ENCODE peak calls at places on chromosomes 4 and X, in ten cellular contexts. O is activated naive CD4-positive, alpha-beta T cell treated with anti-CD3 and anti-CD28 coated beads, Interleukin-2, amount 10 ng/mL, durations not matched to agents 7 days and 5 days; E is stimulated activated CD4-positive, alpha-beta T cell treated with anti-CD3 and anti-CD28 coated beads, Interleukin-4, amount 100 ng/mL, for 48 hours; S is activated CD8-positive, alpha-beta memory T cell treated with anti-CD3 and anti-CD28 coated beads for 1 hour; W is pons; K is EH; F is GM13977; U is BJ; N is non-pigmented ciliary epithelial cell; B is EL. C is an unnamed sample.

GRCh38 chrX:113594504-113594903 is 753.9 kb upstream of the AMOT start:
- DNase-seq in B (peak; percentile 8), W (no peak), O (no peak), K (peak; percentile 3), U (no peak), E (no peak), F (no peak), N (no peak), S (no peak), C (no peak)

GRCh38 chrX:14030248-14030592 is 528 bp upstream of the GEMIN8 start:
- DNase-seq in E (no peak), N (no peak), S (no peak), F (no peak), O (no peak), K (peak; percentile 61), W (peak; percentile 17), B (peak; percentile 34), U (no peak), C (no peak)

GRCh38 chr4:125116431-125116830 is 198.3 kb upstream of the FAT4 start:
- DNase-seq in N (no peak), K (no peak), E (no peak), U (no peak), S (no peak), F (no peak), B (no peak), W (no peak), O (no peak), C (no peak)

GRCh38 chr4:15550491-15550890 is 80.8 kb downstream of the CC2D2A start:
- DNase-seq in U (no peak), B (no peak), K (no peak), S (no peak), F (no peak), O (no peak), N (no peak), W (no peak), E (no peak), C (no peak)

GRCh38 chr4:188869581-188869980 is 730.3 kb downstream of the TRIML1 start:
- DNase-seq in W (no peak), U (no peak), F (no peak), E (no peak), S (no peak), B (no peak), N (no peak), K (no peak), O (no peak), C (no peak)

GRCh38 chr4:166252487-166253402 is 379.7 kb downstream of the TLL1 start:
- DNase-seq in F (no peak), W (no peak), U (no peak), S (no peak), N (no peak), B (peak; percentile 16), E (no peak), K (peak; percentile 35), O (no peak), C (no peak)

GRCh38 chrX:131728295-131729145 is 184.6 kb downstream of the OR13H1 start:
- DNase-seq in K (no peak), B (no peak), E (no peak), F (peak; percentile 31), S (peak; percentile 52), O (no peak), W (no peak), U (no peak), N (no peak), C (no peak)

GRCh38 chrX:14676431-14676830 is 147.1 kb downstream of the GLRA2 start:
- DNase-seq in E (no peak), B (peak; percentile 14), O (no peak), K (peak; percentile 51), U (no peak), S (no peak), N (no peak), W (no peak), F (no peak), C (no peak)

GRCh38 chrX:46796574-46797191 is 37.8 kb upstream of the SLC9A7 start:
- DNase-seq in N (no peak), F (peak; percentile 58), E (peak; percentile 68), W (peak; percentile 57), B (peak; percentile 61), S (peak; percentile 21), U (no peak), O (peak; percentile 80), K (peak; percentile 71), C (peak; percentile 22)

GRCh38 chr4:100954048-100954447 is 393.3 kb downstream of the PPP3CA start:
- DNase-seq in U (no peak), K (no peak), S (no peak), O (no peak), B (no peak), N (no peak), F (no peak), W (no peak), E (no peak), C (no peak)

GRCh38 chr4:76105652-76106051 is 31.1 kb downstream of the ART3 start:
- DNase-seq in S (no peak), E (no peak), N (no peak), O (no peak), W (peak; percentile 59), K (no peak), U (no peak), F (no peak), B (no peak), C (no peak)

GRCh38 chr4:68373513-68373912 is 23.6 kb upstream of the YTHDC1 start:
- DNase-seq in S (no peak), O (peak; percentile 75), U (no peak), F (peak; percentile 47), N (peak; percentile 38), B (peak; percentile 62), E (peak; percentile 30), K (peak; percentile 77), W (peak; percentile 84), C (peak; percentile 37)

GRCh38 chrX:133415276-133416105 is at the start of gene GPC4:
- DNase-seq in O (no peak), K (peak; percentile 0), E (no peak), U (no peak), W (no peak), F (peak; percentile 36), S (no peak), N (no peak), B (no peak), C (no peak)

GRCh38 chr4:148051403-148051802 is 319.5 kb downstream of the ARHGAP10 start:
- DNase-seq in B (no peak), U (no peak), S (no peak), E (no peak), F (no peak), O (no peak), W (no peak), N (no peak), K (no peak), C (no peak)

GRCh38 chr4:159447296-159447695 is 344.4 kb downstream of the RAPGEF2 start:
- DNase-seq in K (no peak), B (no peak), W (no peak), N (no peak), S (no peak), F (no peak), E (no peak), U (no peak), O (no peak), C (no peak)

GRCh38 chrX:38768079-38768478 is 33.2 kb upstream of the MID1IP1 start:
- DNase-seq in W (peak; percentile 8), F (peak; percentile 11), N (no peak), U (no peak), E (no peak), B (peak; percentile 13), S (no peak), K (peak; percentile 43), O (no peak), C (no peak)

GRCh38 chr4:74855879-74856278 is 61.6 kb upstream of the BTC start:
- DNase-seq in S (no peak), O (no peak), F (no peak), B (no peak), E (no peak), K (no peak), U (no peak), W (no peak), N (no peak), C (no peak)

GRCh38 chrX:24169211-24169610 is 19.7 kb downstream of the ZFX start:
- DNase-seq in O (no peak), B (no peak), K (no peak), N (no peak), F (peak; percentile 32), S (no peak), U (no peak), W (no peak), E (no peak), C (no peak)

GRCh38 chrX:133090410-133090809 is 6.5 kb downstream of the USP26 start:
- DNase-seq in F (no peak), U (no peak), E (no peak), W (no peak), K (no peak), O (no peak), S (no peak), N (no peak), B (no peak), C (no peak)

GRCh38 chr4:37073226-37073840 is 171.2 kb upstream of the NWD2 start:
- DNase-seq in W (no peak), F (no peak), S (no peak), K (no peak), B (no peak), U (no peak), O (no peak), E (no peak), N (no peak), C (no peak)

GRCh38 chr4:139144161-139144859 is 32.7 kb downstream of the ELF2 start:
- DNase-seq in U (no peak), S (no peak), N (peak; percentile 47), F (no peak), B (peak; percentile 71), W (no peak), K (peak; percentile 67), E (no peak), O (no peak), C (no peak)

GRCh38 chr4:80732010-80732409 is 298.5 kb upstream of the BMP3 start:
- DNase-seq in B (peak; percentile 2), N (peak; percentile 18), U (no peak), O (no peak), F (no peak), E (no peak), S (no peak), K (peak; percentile 22), W (no peak), C (no peak)

GRCh38 chrX:150100261-150100660 is 162.0 kb upstream of the EOLA2 start:
- DNase-seq in O (no peak), S (no peak), N (peak; percentile 32), B (no peak), W (no peak), E (no peak), F (no peak), U (peak; percentile 11), K (peak; percentile 70), C (no peak)

GRCh38 chr4:23747131-23747752 is 142.6 kb downstream of the PPARGC1A start:
- DNase-seq in S (no peak), O (no peak), W (peak; percentile 78), U (no peak), B (no peak), N (no peak), F (no peak), E (no peak), K (no peak), C (no peak)

GRCh38 chr4:16967722-16968121 is 69.3 kb upstream of the LDB2 start:
- DNase-seq in B (peak; percentile 16), S (no peak), F (no peak), U (peak; percentile 51), W (peak; percentile 11), O (no peak), E (no peak), N (no peak), K (peak; percentile 81), C (no peak)

GRCh38 chrX:71111141-71111843 is at the start of gene IL2RG:
- DNase-seq in W (no peak), F (peak; percentile 74), K (no peak), E (peak; percentile 39), U (no peak), N (no peak), O (peak; percentile 86), B (no peak), S (peak; percentile 51), C (no peak)

GRCh38 chrX:101057095-101057714 is 5.3 kb upstream of the TRMT2B start:
- DNase-seq in W (no peak), U (no peak), E (no peak), O (no peak), F (peak; percentile 55), N (peak; percentile 32), B (peak; percentile 70), K (peak; percentile 82), S (no peak), C (peak; percentile 80)